ENCODE peak calls at places on chromosomes 1 and 21, in five cellular contexts. One of them, this sample, is unnamed.

GRCh38 chr21:16280731-16281130 is 550.9 kb downstream of the USP25 start:
- DNase-seq in psoas muscle: no peak
- DNase-seq in IMR-90: no peak
- DNase-seq in brain microvascular endothelial cell: peak
- DNase-seq in A549: no peak
- DNase-seq in this sample: no peak

GRCh38 chr1:41800237-41800902 is 118.4 kb downstream of the HIVEP3 start:
- DNase-seq in brain microvascular endothelial cell: no peak
- DNase-seq in psoas muscle: no peak
- DNase-seq in A549: no peak
- DNase-seq in IMR-90: no peak
- DNase-seq in this sample: no peak

GRCh38 chr1:170556910-170557309 is 24.9 kb downstream of the GORAB start:
- DNase-seq in A549: no peak
- DNase-seq in brain microvascular endothelial cell: no peak
- DNase-seq in psoas muscle: no peak
- DNase-seq in IMR-90: peak
- DNase-seq in this sample: no peak

GRCh38 chr1:63981408-63981773 is 207.6 kb downstream of the ROR1 start:
- DNase-seq in brain microvascular endothelial cell: no peak
- DNase-seq in psoas muscle: no peak
- DNase-seq in A549: no peak
- DNase-seq in IMR-90: no peak
- DNase-seq in this sample: no peak

GRCh38 chr1:210400043-210400840 is 71.5 kb downstream of the HHAT start:
- DNase-seq in IMR-90: peak
- DNase-seq in brain microvascular endothelial cell: peak
- DNase-seq in A549: peak
- DNase-seq in psoas muscle: no peak
- DNase-seq in this sample: peak

GRCh38 chr1:68232354-68233148 is at the start of gene WLS:
- DNase-seq in IMR-90: peak
- DNase-seq in brain microvascular endothelial cell: peak
- DNase-seq in psoas muscle: peak
- DNase-seq in A549: peak
- DNase-seq in this sample: peak

GRCh38 chr1:226738421-226738994 is 574 bp downstream of the ITPKB start:
- DNase-seq in IMR-90: peak
- DNase-seq in psoas muscle: peak
- DNase-seq in A549: no peak
- DNase-seq in brain microvascular endothelial cell: no peak
- DNase-seq in this sample: no peak

GRCh38 chr1:237713886-237714285 is 176.8 kb downstream of the ZP4 start:
- DNase-seq in brain microvascular endothelial cell: no peak
- DNase-seq in IMR-90: peak
- DNase-seq in psoas muscle: no peak
- DNase-seq in A549: no peak
- DNase-seq in this sample: no peak

GRCh38 chr21:33360281-33360680 is 35.5 kb downstream of the IFNAR1 start:
- DNase-seq in psoas muscle: no peak
- DNase-seq in A549: no peak
- DNase-seq in IMR-90: peak
- DNase-seq in brain microvascular endothelial cell: peak
- DNase-seq in this sample: no peak

GRCh38 chr1:6868371-6869001 is 83.2 kb downstream of the CAMTA1 start:
- DNase-seq in A549: no peak
- DNase-seq in IMR-90: no peak
- DNase-seq in brain microvascular endothelial cell: no peak
- DNase-seq in psoas muscle: no peak
- DNase-seq in this sample: no peak

GRCh38 chr1:72064301-72064700 is 218.0 kb downstream of the NEGR1 start:
- DNase-seq in psoas muscle: no peak
- DNase-seq in brain microvascular endothelial cell: no peak
- DNase-seq in A549: no peak
- DNase-seq in IMR-90: no peak
- DNase-seq in this sample: no peak

GRCh38 chr1:99704356-99704816 is 58.5 kb downstream of the PALMD start:
- DNase-seq in psoas muscle: no peak
- DNase-seq in A549: no peak
- DNase-seq in IMR-90: no peak
- DNase-seq in brain microvascular endothelial cell: no peak
- DNase-seq in this sample: no peak

GRCh38 chr21:33386222-33386784 is 16.9 kb upstream of the IFNGR2 start:
- DNase-seq in A549: no peak
- DNase-seq in psoas muscle: no peak
- DNase-seq in brain microvascular endothelial cell: no peak
- DNase-seq in IMR-90: no peak
- DNase-seq in this sample: no peak

GRCh38 chr1:169111472-169111871 is 5.0 kb downstream of the ATP1B1 start:
- DNase-seq in psoas muscle: no peak
- DNase-seq in A549: no peak
- DNase-seq in IMR-90: no peak
- DNase-seq in brain microvascular endothelial cell: no peak
- DNase-seq in this sample: no peak

GRCh38 chr1:169112241-169112640 is 5.8 kb downstream of the ATP1B1 start:
- DNase-seq in A549: no peak
- DNase-seq in psoas muscle: peak
- DNase-seq in brain microvascular endothelial cell: no peak
- DNase-seq in IMR-90: peak
- DNase-seq in this sample: no peak

GRCh38 chr1:169110265-169110664 is 3.8 kb downstream of the ATP1B1 start:
- DNase-seq in IMR-90: no peak
- DNase-seq in psoas muscle: no peak
- DNase-seq in brain microvascular endothelial cell: no peak
- DNase-seq in A549: no peak
- DNase-seq in this sample: no peak

GRCh38 chr1:169109561-169110134 is 3.2 kb downstream of the ATP1B1 start:
- DNase-seq in brain microvascular endothelial cell: peak
- DNase-seq in IMR-90: peak
- DNase-seq in psoas muscle: no peak
- DNase-seq in A549: peak
- DNase-seq in this sample: no peak

GRCh38 chr1:169110691-169111447 is 4.4 kb downstream of the ATP1B1 start:
- DNase-seq in A549: no peak
- DNase-seq in psoas muscle: no peak
- DNase-seq in brain microvascular endothelial cell: peak
- DNase-seq in IMR-90: peak
- DNase-seq in this sample: no peak
- H3K27ac ChIP-seq in A549: peak
- H3K27ac ChIP-seq in psoas muscle: peak
- H3K27ac ChIP-seq in brain microvascular endothelial cell: peak
- H3K27ac ChIP-seq in IMR-90: peak
- H3K27ac ChIP-seq in this sample: no peak

DNA sequence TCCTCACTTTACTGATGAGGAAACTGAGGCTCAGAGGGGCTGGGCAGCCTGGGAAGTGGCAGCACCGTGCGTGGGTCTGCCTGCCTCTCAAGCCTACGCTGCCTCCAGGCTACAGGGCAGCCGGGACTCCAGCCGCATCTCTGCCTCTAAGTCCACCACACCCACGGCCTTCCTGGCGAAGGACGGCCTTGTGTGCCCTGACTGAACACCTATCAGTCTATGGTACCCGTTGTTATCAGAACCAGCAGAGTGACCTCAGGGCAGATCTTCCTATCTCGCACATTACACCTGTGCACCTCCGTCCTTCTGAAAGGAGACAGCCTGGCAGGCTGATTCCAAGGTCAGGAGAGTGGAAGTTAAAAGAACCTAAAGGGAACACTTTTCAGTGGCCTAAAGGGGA is 35.7 kb upstream of the SLC30A1 start:
- DNase-seq in brain microvascular endothelial cell: no peak
- DNase-seq in IMR-90: no peak
- DNase-seq in psoas muscle: no peak
- DNase-seq in A549: no peak
- DNase-seq in this sample: no peak
- H3K27ac ChIP-seq in brain microvascular endothelial cell: no peak
- H3K27ac ChIP-seq in IMR-90: no peak
- H3K27ac ChIP-seq in psoas muscle: no peak
- H3K27ac ChIP-seq in A549: no peak
- H3K27ac ChIP-seq in this sample: no peak

DNA sequence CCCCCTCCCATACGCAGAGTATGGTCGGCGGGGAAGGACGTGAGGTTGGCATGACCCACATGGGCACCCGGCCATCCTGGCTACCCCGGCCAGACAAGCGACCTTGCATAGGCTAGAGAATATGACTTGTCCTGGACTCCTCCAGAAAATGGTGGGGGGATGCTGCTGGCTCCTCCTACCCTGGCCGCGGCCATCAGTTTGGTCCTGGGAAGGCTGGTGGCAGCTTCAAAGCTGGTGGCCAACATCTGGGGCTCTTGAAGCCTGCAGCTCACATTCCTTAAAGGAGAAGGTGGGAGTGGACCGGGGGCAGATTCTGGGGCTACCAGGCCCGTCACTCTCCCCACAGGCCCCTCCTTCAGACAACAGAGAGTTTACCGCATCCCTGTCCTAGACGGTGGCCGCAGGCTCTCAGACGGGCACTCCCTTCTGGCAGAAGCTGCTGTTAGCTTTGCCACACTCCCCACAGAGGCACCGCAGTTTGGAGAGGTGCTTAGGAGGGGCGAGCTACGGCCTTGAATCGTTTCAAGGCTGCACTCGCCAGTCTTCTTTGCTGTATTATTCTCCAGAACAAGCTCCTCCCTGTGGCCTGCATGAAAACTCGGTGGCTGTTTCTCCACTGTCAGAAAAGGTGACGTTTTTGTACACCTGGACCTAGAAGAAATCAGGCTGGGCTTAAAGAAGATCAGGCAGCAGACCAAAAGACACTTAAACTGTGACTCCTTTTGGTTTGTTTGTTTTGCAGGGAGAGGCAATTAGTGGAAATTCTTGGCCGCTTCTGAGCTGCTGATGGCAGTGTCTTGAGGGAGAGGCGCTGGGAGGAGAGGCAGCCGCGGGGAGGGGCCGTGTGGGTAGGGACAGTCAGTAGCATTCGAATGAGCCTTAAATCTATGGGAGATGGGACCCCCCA is 68.0 kb downstream of the RUNX3 start:
- DNase-seq in psoas muscle: no peak
- DNase-seq in A549: no peak
- DNase-seq in brain microvascular endothelial cell: no peak
- DNase-seq in IMR-90: no peak
- DNase-seq in this sample: peak
- H3K27ac ChIP-seq in psoas muscle: no peak
- H3K27ac ChIP-seq in A549: no peak
- H3K27ac ChIP-seq in brain microvascular endothelial cell: no peak
- H3K27ac ChIP-seq in IMR-90: no peak
- H3K27ac ChIP-seq in this sample: no peak

DNA sequence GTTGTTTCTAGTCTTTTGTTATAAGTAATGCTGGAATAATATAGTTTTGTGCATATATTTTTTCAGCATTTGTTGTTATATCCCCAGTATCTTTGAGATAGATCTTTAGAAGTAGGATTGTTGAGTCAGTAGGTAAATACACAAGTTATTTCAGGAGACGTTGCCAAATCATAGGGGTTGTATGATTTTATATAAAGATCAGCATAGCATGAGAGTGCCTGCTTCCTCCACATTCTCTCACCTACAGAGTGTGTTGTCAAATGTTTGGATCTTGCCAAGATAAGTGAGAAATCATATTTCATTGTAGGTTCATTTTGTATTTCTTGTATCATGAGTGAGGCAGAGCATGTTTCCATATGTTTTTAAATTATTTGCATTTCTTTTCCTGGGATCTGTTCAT is 24.6 kb downstream of the MIA3 start:
- DNase-seq in IMR-90: no peak
- DNase-seq in A549: no peak
- DNase-seq in brain microvascular endothelial cell: no peak
- DNase-seq in psoas muscle: no peak
- DNase-seq in this sample: no peak
- H3K27ac ChIP-seq in IMR-90: no peak
- H3K27ac ChIP-seq in A549: no peak
- H3K27ac ChIP-seq in brain microvascular endothelial cell: no peak
- H3K27ac ChIP-seq in psoas muscle: no peak
- H3K27ac ChIP-seq in this sample: no peak

DNA sequence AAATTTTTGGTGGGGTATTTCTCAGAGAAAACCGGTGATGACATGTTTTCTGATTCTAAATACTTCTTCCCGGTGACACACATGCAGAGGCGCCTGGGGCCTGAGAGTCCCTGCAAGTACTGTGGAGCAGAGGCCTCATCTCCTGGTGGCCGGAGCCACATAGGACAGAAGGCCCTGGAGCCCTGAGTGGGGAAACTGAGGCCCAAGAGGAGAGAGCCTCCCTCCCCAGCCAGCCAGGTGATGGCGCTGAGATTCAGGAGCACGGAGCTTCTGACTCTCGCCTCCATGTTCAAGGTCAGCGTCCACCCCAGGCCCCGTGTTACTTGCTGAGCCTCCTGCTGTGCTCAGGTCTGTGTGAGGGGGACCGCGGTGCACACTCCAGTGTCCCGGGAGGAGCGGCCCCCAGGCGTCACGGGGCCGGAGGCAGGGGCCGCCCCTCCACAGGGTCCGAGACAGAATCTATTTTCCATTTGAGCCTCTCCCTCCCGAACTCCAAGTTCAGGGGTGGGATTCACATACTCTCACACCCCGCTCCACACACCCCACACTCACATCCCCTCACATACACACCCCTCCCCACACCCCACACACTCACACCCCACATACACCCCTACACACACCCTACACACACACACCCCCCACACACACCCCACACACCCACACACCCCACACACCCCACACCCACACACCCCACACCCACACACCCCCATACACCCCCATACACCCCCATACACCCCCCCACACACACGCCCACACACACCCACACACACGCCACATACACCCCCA is 43.8 kb downstream of the SLX9 start:
- DNase-seq in brain microvascular endothelial cell: no peak
- DNase-seq in IMR-90: no peak
- DNase-seq in A549: no peak
- DNase-seq in psoas muscle: peak
- DNase-seq in this sample: peak
- H3K27ac ChIP-seq in brain microvascular endothelial cell: peak
- H3K27ac ChIP-seq in IMR-90: no peak
- H3K27ac ChIP-seq in A549: peak
- H3K27ac ChIP-seq in psoas muscle: no peak
- H3K27ac ChIP-seq in this sample: peak

GRCh38 chr1:83053446-83053845 is 945.5 kb downstream of the TTLL7 start:
- DNase-seq in A549: no peak
- DNase-seq in brain microvascular endothelial cell: no peak
- DNase-seq in psoas muscle: no peak
- DNase-seq in IMR-90: no peak
- DNase-seq in this sample: no peak

GRCh38 chr1:83055391-83056170 is 943.4 kb downstream of the TTLL7 start:
- DNase-seq in IMR-90: no peak
- DNase-seq in A549: no peak
- DNase-seq in psoas muscle: no peak
- DNase-seq in brain microvascular endothelial cell: no peak
- DNase-seq in this sample: no peak

GRCh38 chr1:83058327-83058726 is 940.6 kb downstream of the TTLL7 start:
- DNase-seq in brain microvascular endothelial cell: no peak
- DNase-seq in A549: no peak
- DNase-seq in IMR-90: no peak
- DNase-seq in psoas muscle: no peak
- DNase-seq in this sample: no peak

GRCh38 chr1:83052865-83053264 is 946.1 kb downstream of the TTLL7 start:
- DNase-seq in IMR-90: no peak
- DNase-seq in brain microvascular endothelial cell: no peak
- DNase-seq in A549: no peak
- DNase-seq in psoas muscle: no peak
- DNase-seq in this sample: no peak
- H3K27ac ChIP-seq in IMR-90: no peak
- H3K27ac ChIP-seq in brain microvascular endothelial cell: no peak
- H3K27ac ChIP-seq in A549: no peak
- H3K27ac ChIP-seq in psoas muscle: no peak
- H3K27ac ChIP-seq in this sample: no peak

This sample was measured in tibial artery.